ENCODE peak calls at places on chromosomes 3 and 15, in nine cellular contexts. U, V, K, Q, E, N, P, Y and C are unnamed samples.

GRCh38 chr3:10213156-10213792 is 35.0 kb upstream of the TATDN2 start:
- DNase-seq in P (no peak), E (no peak), V (no peak), U (no peak), Y (no peak), Q (no peak), N (no peak), K (no peak), C (no peak)

GRCh38 chr3:170274641-170275040 is 52.4 kb downstream of the PRKCI start:
- DNase-seq in E (no peak), N (no peak), K (no peak), Q (no peak), P (no peak), V (peak), Y (no peak), U (no peak), C (no peak)

GRCh38 chr15:36575266-36575665 is 4.2 kb upstream of the CDIN1 start:
- DNase-seq in Q (no peak), N (no peak), P (no peak), E (no peak), V (no peak), K (no peak), U (no peak), Y (no peak), C (no peak)

GRCh38 chr3:40690696-40691597 is 166.2 kb downstream of the ZNF621 start:
- DNase-seq in P (no peak), E (no peak), V (no peak), U (peak), Y (no peak), Q (no peak), K (no peak), N (no peak), C (no peak)

GRCh38 chr3:190528721-190529120 is 14.8 kb downstream of the IL1RAP start:
- DNase-seq in P (no peak), V (no peak), Y (no peak), U (no peak), K (no peak), Q (no peak), E (no peak), N (no peak), C (no peak)

GRCh38 chr15:69997701-69998273 is 99.9 kb downstream of the TLE3 start:
- DNase-seq in V (no peak), P (no peak), N (no peak), E (no peak), U (no peak), Y (no peak), Q (no peak), K (peak), C (no peak)

GRCh38 chr3:160402249-160403027 is 3.0 kb downstream of the SMC4 start:
- DNase-seq in P (no peak), N (no peak), Y (no peak), U (no peak), V (no peak), E (no peak), Q (no peak), K (no peak), C (no peak)

GRCh38 chr3:29513236-29513635 is 232.4 kb downstream of the RBMS3 start:
- DNase-seq in P (no peak), K (no peak), Q (no peak), V (no peak), Y (no peak), E (no peak), N (no peak), U (no peak), C (no peak)

GRCh38 chr15:77803487-77803886 is 170.8 kb upstream of the LINGO1 start:
- DNase-seq in Y (no peak), P (no peak), U (no peak), Q (no peak), N (no peak), V (no peak), E (no peak), K (no peak), C (no peak)

GRCh38 chr15:62491642-62492041 is 326.6 kb upstream of the C2CD4B start:
- DNase-seq in Y (no peak), Q (no peak), E (no peak), K (no peak), N (no peak), V (no peak), U (no peak), P (no peak), C (no peak)

GRCh38 chr3:64717872-64718613 is 30.2 kb upstream of the ADAMTS9 start:
- DNase-seq in K (no peak), E (no peak), Q (no peak), Y (no peak), N (no peak), P (no peak), V (no peak), U (no peak), C (no peak)

DNA sequence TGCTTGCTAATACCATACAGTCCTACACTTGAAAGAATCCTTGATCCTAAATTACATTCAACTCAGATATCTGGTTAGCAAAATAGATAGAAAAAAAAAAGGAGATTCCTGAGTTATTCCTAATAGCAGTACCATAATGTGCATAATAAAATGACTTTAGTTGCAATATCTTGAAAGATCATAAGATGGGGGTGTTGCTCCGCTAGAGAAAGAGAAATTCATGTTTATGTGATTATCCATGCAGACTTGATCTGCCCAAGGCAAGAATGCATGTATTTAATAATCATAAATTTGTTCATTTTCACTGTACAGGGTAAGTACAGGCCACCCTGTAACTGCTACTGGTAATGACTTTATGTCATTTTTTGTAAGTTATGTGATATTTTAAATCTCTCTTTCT is 84.7 kb downstream of the HCN4 start:
- DNase-seq in Y (no peak), U (no peak), P (no peak), K (no peak), V (no peak), N (no peak), Q (no peak), E (no peak), C (no peak)
- TF ChIP-seq CTCF in Y (peak), U (no peak), P (no peak), K (peak), V (peak), N (no peak), Q (peak), E (no peak), C (no peak)

GRCh38 chr3:118863731-118864322 is 170.8 kb downstream of the IGSF11 start:
- DNase-seq in P (no peak), Q (no peak), U (no peak), N (no peak), K (no peak), Y (no peak), V (no peak), E (peak), C (no peak)
- TF ChIP-seq CTCF in P (no peak), Q (peak), U (no peak), N (no peak), K (no peak), Y (no peak), V (peak), E (peak), C (no peak)

GRCh38 chr3:177905173-177905894 is 630.9 kb upstream of the KCNMB2 start:
- DNase-seq in E (no peak), Q (no peak), V (no peak), P (no peak), K (no peak), U (peak), N (no peak), Y (no peak), C (no peak)
- TF ChIP-seq CTCF in E (no peak), Q (no peak), V (no peak), P (no peak), K (no peak), U (no peak), N (no peak), Y (no peak), C (no peak)

GRCh38 chr3:101303089-101303731 is 17.2 kb downstream of the IMPG2 start:
- DNase-seq in Y (no peak), K (no peak), P (no peak), E (no peak), U (no peak), Q (no peak), N (no peak), V (no peak), C (no peak)
- TF ChIP-seq CTCF in Y (no peak), K (no peak), P (no peak), E (no peak), U (no peak), Q (no peak), N (no peak), V (no peak), C (no peak)

GRCh38 chr15:45027220-45027619 is 4.2 kb downstream of the SORD start:
- DNase-seq in Y (no peak), P (no peak), E (no peak), V (no peak), N (no peak), Q (no peak), U (no peak), K (no peak), C (no peak)

GRCh38 chr15:45021331-45021730 is 1.7 kb upstream of the SORD start:
- DNase-seq in P (no peak), E (no peak), Q (no peak), N (no peak), K (no peak), Y (no peak), V (no peak), U (peak), C (no peak)

GRCh38 chr15:45026646-45027045 is 3.7 kb downstream of the SORD start:
- DNase-seq in K (no peak), V (no peak), N (no peak), Q (no peak), P (no peak), E (no peak), U (no peak), Y (no peak), C (no peak)

GRCh38 chr15:45023659-45024320 is 795 bp downstream of the SORD start:
- DNase-seq in U (no peak), P (no peak), Y (no peak), E (no peak), V (no peak), N (no peak), K (peak), Q (no peak), C (no peak)

DNA sequence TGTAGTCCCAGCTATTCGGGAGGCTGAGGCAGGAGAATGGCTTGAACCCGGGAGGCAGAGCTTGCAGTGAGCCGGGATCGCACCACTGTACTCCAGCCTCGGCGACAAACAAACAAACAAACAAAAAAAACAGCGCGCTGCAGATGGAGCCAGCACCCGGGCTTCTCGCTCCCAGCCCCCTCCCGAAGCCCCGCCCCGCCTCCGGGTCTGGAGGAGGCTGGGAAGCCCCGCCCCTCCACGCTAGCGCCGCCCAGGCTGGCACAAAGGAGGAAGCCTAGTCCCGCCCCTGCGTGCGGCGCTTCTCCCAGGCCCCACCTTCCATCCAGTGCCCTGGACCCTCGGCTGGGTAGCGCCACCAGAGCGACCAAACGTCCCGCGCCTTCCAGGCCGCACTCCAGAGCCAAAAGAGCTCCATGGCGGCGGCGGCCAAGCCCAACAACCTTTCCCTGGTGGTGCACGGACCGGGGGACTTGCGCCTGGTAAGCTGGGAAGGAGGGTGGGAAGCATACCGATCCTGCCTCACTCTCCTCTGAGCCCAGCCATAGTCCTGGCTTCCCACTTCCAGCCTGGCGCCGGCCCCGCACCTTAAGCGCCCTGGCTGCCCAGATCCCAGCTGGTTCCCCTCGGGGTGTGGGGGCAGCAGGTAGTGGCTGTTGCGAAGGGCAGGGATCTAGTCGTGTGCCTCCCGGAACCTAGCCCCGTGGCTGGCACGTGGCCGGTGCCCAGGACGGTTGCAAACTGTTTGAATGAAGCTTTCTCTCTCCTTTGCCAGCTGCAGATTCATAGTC is at the start of gene SORD:
- DNase-seq in K (peak), Q (peak), N (peak), Y (peak), V (peak), E (peak), U (peak), P (peak), C (peak)
- TF ChIP-seq CTCF in K (no peak), Q (no peak), N (no peak), Y (no peak), V (no peak), E (no peak), U (no peak), P (no peak), C (no peak)

GRCh38 chr15:56552668-56553067 is 87.7 kb upstream of the MNS1 start:
- DNase-seq in P (no peak), K (no peak), E (no peak), Y (no peak), V (no peak), N (no peak), U (no peak), Q (no peak), C (no peak)
- TF ChIP-seq CTCF in P (no peak), K (no peak), E (no peak), Y (no peak), V (no peak), N (no peak), U (no peak), Q (no peak), C (no peak)

DNA sequence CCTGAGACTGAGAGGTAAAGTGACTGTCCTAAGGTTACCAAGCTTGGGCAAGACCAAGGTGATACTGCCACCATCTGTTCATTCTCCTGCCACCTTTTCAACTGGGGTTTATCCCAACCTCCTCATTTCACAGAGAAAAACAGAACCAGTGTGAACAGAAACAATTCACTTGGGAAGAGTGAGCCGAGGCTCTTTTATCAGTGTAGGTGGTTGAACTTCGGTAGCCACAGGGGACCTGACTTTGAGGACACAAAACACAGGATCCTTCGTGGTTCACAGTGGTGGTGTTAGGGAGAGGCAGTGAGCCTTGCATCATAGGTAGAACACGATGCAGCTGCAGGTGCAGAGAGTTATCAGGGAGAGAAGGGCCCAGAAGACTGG is 72.8 kb upstream of the ICE2 start:
- DNase-seq in E (no peak), N (no peak), K (no peak), V (no peak), Y (no peak), P (no peak), Q (no peak), U (no peak), C (no peak)
- TF ChIP-seq CTCF in E (no peak), N (no peak), K (no peak), V (peak), Y (no peak), P (no peak), Q (no peak), U (no peak), C (no peak)

DNA sequence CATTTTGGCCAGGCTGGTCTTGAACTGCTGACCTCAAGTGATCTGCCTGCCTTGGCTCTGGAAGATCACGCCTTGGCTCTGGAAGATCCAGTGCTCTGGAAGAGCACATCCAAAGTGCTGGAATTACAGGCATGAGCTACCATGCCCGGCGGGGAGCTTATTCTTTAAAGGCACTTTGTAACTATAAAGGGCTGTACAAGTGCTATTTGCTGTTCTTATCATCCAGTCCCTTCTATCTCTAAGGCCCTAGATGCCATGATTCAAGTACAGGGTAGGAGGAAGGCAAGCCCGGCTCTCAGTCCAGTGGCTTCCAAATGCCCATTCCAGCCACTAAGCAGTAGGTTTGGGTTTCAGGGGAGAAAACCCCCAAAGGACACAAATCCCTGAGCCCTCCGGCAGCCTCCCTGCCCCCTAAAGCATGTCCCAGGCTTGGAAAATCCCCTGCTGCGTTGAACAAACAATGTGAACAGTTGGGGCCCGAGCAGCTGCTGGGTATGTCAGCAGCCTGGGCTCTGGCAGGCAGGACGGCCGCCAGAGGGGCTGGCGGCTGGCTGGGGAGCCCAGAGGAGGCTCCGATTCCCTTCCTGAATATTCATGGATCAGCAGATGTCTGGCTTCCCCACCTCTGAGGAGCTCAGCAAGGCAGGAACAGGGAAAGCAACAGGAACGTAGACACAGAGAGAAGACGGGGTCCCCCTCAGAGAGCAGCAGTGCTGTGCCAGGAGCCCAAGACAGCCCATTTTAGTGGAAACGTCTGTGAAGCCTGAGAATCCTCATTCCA is 7.7 kb downstream of the IGDCC4 start:
- DNase-seq in V (no peak), N (peak), K (peak), Q (peak), E (peak), Y (no peak), P (peak), U (peak), C (no peak)
- TF ChIP-seq CTCF in V (no peak), N (no peak), K (no peak), Q (no peak), E (no peak), Y (no peak), P (no peak), U (no peak), C (no peak)

DNA sequence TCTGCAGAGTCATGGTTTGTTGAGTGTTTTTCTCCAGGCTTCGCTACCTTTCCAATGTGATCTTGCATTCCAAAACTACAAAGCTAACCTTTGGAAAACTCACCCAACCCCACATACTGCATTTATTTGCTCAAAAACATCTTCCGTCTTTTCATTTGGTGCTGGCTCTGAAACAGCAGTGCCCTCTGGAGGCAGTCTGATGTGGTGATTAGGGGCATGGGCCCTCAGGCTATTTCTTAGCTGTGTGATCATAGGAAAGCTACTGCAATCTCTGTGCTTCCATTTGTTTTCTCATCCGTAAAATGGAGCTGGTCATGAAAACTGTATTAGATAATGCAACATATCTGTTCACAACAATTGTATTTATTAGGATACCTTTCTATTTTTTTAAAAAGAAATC is 47.0 kb downstream of the MTHFS start:
- DNase-seq in P (peak), E (peak), U (peak), V (no peak), N (peak), K (peak), Q (peak), Y (no peak), C (no peak)
- TF ChIP-seq CTCF in P (peak), E (peak), U (peak), V (peak), N (peak), K (peak), Q (peak), Y (no peak), C (peak)

GRCh38 chr15:49934487-49934886 is 184.5 kb downstream of the ATP8B4 start:
- DNase-seq in E (no peak), Q (no peak), K (no peak), P (no peak), Y (no peak), U (no peak), V (no peak), N (no peak), C (no peak)
- TF ChIP-seq CTCF in E (no peak), Q (no peak), K (no peak), P (no peak), Y (no peak), U (no peak), V (no peak), N (no peak), C (no peak)